ENCODE peak calls at places on chromosomes 1 and 21, in nine cellular contexts. One of them, this sample, is unnamed.

GRCh38 chr1:174051956-174052355 is 29.8 kb upstream of the RC3H1 start:
- DNase-seq in vagina: no peak
- DNase-seq in uterus: no peak
- DNase-seq in effector memory CD4-positive, alpha-beta T cell: no peak
- DNase-seq in GM23248: peak; percentile 73
- DNase-seq in mesenchymal stem cell: no peak
- DNase-seq in fibroblast of lung: peak; percentile 14
- DNase-seq in Panc1: no peak
- DNase-seq in right atrium auricular region: peak; percentile 69
- DNase-seq in this sample: peak; percentile 57

GRCh38 chr21:45541221-45542039 is 810 bp downstream of the SLC19A1 start:
- DNase-seq in vagina: peak; percentile 94
- DNase-seq in uterus: peak; percentile 72
- DNase-seq in effector memory CD4-positive, alpha-beta T cell: peak; percentile 66
- DNase-seq in GM23248: peak; percentile 74
- DNase-seq in mesenchymal stem cell: peak; percentile 45
- DNase-seq in fibroblast of lung: peak; percentile 49
- DNase-seq in Panc1: no peak
- DNase-seq in right atrium auricular region: peak; percentile 81
- DNase-seq in this sample: peak; percentile 84

GRCh38 chr1:195516036-195516435 is 1092.2 kb downstream of the KCNT2 start:
- DNase-seq in vagina: no peak
- DNase-seq in uterus: no peak
- DNase-seq in effector memory CD4-positive, alpha-beta T cell: no peak
- DNase-seq in GM23248: peak; percentile 9
- DNase-seq in mesenchymal stem cell: no peak
- DNase-seq in fibroblast of lung: no peak
- DNase-seq in Panc1: no peak
- DNase-seq in right atrium auricular region: no peak
- DNase-seq in this sample: no peak

GRCh38 chr1:203338335-203339036 is 12.4 kb downstream of the FMOD start:
- DNase-seq in vagina: no peak
- DNase-seq in uterus: peak; percentile 68
- DNase-seq in effector memory CD4-positive, alpha-beta T cell: peak; percentile 33
- DNase-seq in GM23248: peak; percentile 72
- DNase-seq in mesenchymal stem cell: peak; percentile 72
- DNase-seq in fibroblast of lung: peak; percentile 75
- DNase-seq in Panc1: no peak
- DNase-seq in right atrium auricular region: peak; percentile 75
- DNase-seq in this sample: peak; percentile 67

GRCh38 chr1:159936284-159936904 is 9.0 kb downstream of the IGSF9 start:
- DNase-seq in vagina: no peak
- DNase-seq in uterus: peak; percentile 77
- DNase-seq in effector memory CD4-positive, alpha-beta T cell: peak; percentile 66
- DNase-seq in GM23248: peak; percentile 61
- DNase-seq in mesenchymal stem cell: peak; percentile 45
- DNase-seq in fibroblast of lung: peak; percentile 41
- DNase-seq in Panc1: peak; percentile 60
- DNase-seq in right atrium auricular region: peak; percentile 79
- DNase-seq in this sample: peak; percentile 77

GRCh38 chr1:25360596-25361581 is 22.8 kb downstream of the TMEM50A start:
- DNase-seq in vagina: no peak
- DNase-seq in uterus: no peak
- DNase-seq in effector memory CD4-positive, alpha-beta T cell: no peak
- DNase-seq in GM23248: peak; percentile 85
- DNase-seq in mesenchymal stem cell: peak; percentile 93
- DNase-seq in fibroblast of lung: peak; percentile 70
- DNase-seq in Panc1: no peak
- DNase-seq in right atrium auricular region: no peak
- DNase-seq in this sample: no peak

GRCh38 chr1:58251415-58252073 is 295.0 kb downstream of the OMA1 start:
- DNase-seq in vagina: no peak
- DNase-seq in uterus: no peak
- DNase-seq in effector memory CD4-positive, alpha-beta T cell: no peak
- DNase-seq in GM23248: peak; percentile 38
- DNase-seq in mesenchymal stem cell: no peak
- DNase-seq in fibroblast of lung: no peak
- DNase-seq in Panc1: no peak
- DNase-seq in right atrium auricular region: no peak
- DNase-seq in this sample: no peak

GRCh38 chr1:41497056-41497440 is 12.6 kb upstream of the EDN2 start:
- DNase-seq in vagina: no peak
- DNase-seq in uterus: no peak
- DNase-seq in effector memory CD4-positive, alpha-beta T cell: no peak
- DNase-seq in GM23248: no peak
- DNase-seq in mesenchymal stem cell: no peak
- DNase-seq in fibroblast of lung: no peak
- DNase-seq in Panc1: no peak
- DNase-seq in right atrium auricular region: no peak
- DNase-seq in this sample: peak; percentile 33

GRCh38 chr21:26709090-26709489 is 136.0 kb upstream of the CYYR1 start:
- DNase-seq in vagina: no peak
- DNase-seq in uterus: no peak
- DNase-seq in effector memory CD4-positive, alpha-beta T cell: no peak
- DNase-seq in GM23248: peak; percentile 73
- DNase-seq in mesenchymal stem cell: no peak
- DNase-seq in fibroblast of lung: no peak
- DNase-seq in Panc1: no peak
- DNase-seq in right atrium auricular region: no peak
- DNase-seq in this sample: no peak

GRCh38 chr1:19322481-19322880 is 10.4 kb downstream of the SLC66A1 start:
- DNase-seq in vagina: no peak
- DNase-seq in uterus: no peak
- DNase-seq in effector memory CD4-positive, alpha-beta T cell: no peak
- DNase-seq in GM23248: no peak
- DNase-seq in mesenchymal stem cell: no peak
- DNase-seq in fibroblast of lung: no peak
- DNase-seq in Panc1: no peak
- DNase-seq in right atrium auricular region: no peak
- DNase-seq in this sample: no peak

GRCh38 chr21:32702702-32703101 is 25.1 kb downstream of the SYNJ1 start:
- DNase-seq in vagina: no peak
- DNase-seq in uterus: no peak
- DNase-seq in effector memory CD4-positive, alpha-beta T cell: no peak
- DNase-seq in GM23248: peak; percentile 71
- DNase-seq in mesenchymal stem cell: peak; percentile 51
- DNase-seq in fibroblast of lung: peak; percentile 22
- DNase-seq in Panc1: no peak
- DNase-seq in right atrium auricular region: no peak
- DNase-seq in this sample: no peak

GRCh38 chr1:40627987-40628902 is 37.2 kb downstream of the RIMS3 start:
- DNase-seq in vagina: no peak
- DNase-seq in uterus: no peak
- DNase-seq in effector memory CD4-positive, alpha-beta T cell: no peak
- DNase-seq in GM23248: no peak
- DNase-seq in mesenchymal stem cell: no peak
- DNase-seq in fibroblast of lung: no peak
- DNase-seq in Panc1: no peak
- DNase-seq in right atrium auricular region: no peak
- DNase-seq in this sample: no peak

GRCh38 chr1:169091480-169091941 is 15.0 kb upstream of the ATP1B1 start:
- DNase-seq in vagina: no peak
- DNase-seq in uterus: no peak
- DNase-seq in effector memory CD4-positive, alpha-beta T cell: no peak
- DNase-seq in GM23248: peak; percentile 76
- DNase-seq in mesenchymal stem cell: peak; percentile 15
- DNase-seq in fibroblast of lung: no peak
- DNase-seq in Panc1: no peak
- DNase-seq in right atrium auricular region: no peak
- DNase-seq in this sample: no peak

GRCh38 chr1:6208723-6209660 is 3.1 kb downstream of the RNF207 start:
- DNase-seq in vagina: no peak
- DNase-seq in uterus: no peak
- DNase-seq in effector memory CD4-positive, alpha-beta T cell: no peak
- DNase-seq in GM23248: peak; percentile 83
- DNase-seq in mesenchymal stem cell: peak; percentile 62
- DNase-seq in fibroblast of lung: peak; percentile 50
- DNase-seq in Panc1: no peak
- DNase-seq in right atrium auricular region: no peak
- DNase-seq in this sample: peak; percentile 56

GRCh38 chr1:6210606-6211355 is 4.9 kb downstream of the RNF207 start:
- DNase-seq in vagina: no peak
- DNase-seq in uterus: no peak
- DNase-seq in effector memory CD4-positive, alpha-beta T cell: no peak
- DNase-seq in GM23248: no peak
- DNase-seq in mesenchymal stem cell: no peak
- DNase-seq in fibroblast of lung: no peak
- DNase-seq in Panc1: no peak
- DNase-seq in right atrium auricular region: no peak
- DNase-seq in this sample: no peak

GRCh38 chr1:6211731-6212130 is 5.8 kb downstream of the RNF207 start:
- DNase-seq in vagina: no peak
- DNase-seq in uterus: no peak
- DNase-seq in effector memory CD4-positive, alpha-beta T cell: no peak
- DNase-seq in GM23248: no peak
- DNase-seq in mesenchymal stem cell: no peak
- DNase-seq in fibroblast of lung: no peak
- DNase-seq in Panc1: no peak
- DNase-seq in right atrium auricular region: no peak
- DNase-seq in this sample: no peak

GRCh38 chr1:6207921-6208320 is 2.0 kb downstream of the RNF207 start:
- DNase-seq in vagina: no peak
- DNase-seq in uterus: no peak
- DNase-seq in effector memory CD4-positive, alpha-beta T cell: no peak
- DNase-seq in GM23248: no peak
- DNase-seq in mesenchymal stem cell: no peak
- DNase-seq in fibroblast of lung: no peak
- DNase-seq in Panc1: no peak
- DNase-seq in right atrium auricular region: no peak
- DNase-seq in this sample: no peak

DNA sequence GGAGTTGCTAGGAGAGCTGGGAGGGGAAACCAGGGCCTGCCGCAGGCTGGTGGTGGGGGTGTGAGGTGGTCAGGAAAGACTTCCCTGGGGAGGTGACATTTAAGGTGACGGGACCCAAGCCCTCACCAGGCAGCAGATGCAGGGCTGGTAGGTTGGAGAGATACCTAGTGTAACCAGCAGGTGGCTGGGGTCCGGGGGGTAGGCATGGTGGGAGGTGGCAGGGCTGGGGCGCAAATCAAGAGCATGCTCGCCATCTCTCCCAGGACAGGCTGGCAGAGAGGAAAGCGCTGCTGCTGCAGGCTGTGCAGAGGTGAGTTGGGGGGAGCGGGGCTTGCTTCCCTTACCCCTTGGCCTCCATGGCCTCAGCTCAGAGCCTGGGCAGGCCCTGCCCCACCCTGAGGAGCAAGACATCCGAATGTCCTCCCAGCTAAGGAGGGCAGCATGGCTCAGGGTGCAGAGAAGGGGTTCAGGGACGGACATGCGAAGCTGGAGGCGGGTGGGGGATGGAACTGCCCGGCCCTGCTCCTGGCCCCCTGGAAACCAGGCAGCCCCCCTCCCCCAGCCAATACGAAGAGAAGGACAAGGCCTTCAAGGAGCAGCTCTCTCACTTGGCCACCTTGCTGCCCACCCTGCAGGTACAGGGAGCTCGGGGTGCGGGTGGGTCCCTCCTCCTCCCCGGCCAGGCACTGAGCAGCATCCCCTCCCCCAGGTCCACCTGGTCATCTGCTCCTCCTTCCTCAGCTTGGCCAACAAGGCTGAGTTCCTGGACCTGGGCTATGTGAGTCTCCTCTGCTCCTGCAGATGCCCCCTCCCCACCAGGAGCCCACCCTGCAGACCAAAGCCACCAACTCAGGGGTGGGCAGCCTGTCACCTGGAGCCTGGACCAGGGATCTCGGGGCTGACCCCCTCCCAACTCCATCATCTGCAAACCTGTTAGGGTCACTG is 4.0 kb downstream of the RNF207 start:
- DNase-seq in vagina: no peak
- DNase-seq in uterus: no peak
- DNase-seq in effector memory CD4-positive, alpha-beta T cell: no peak
- DNase-seq in GM23248: no peak
- DNase-seq in mesenchymal stem cell: no peak
- DNase-seq in fibroblast of lung: no peak
- DNase-seq in Panc1: no peak
- DNase-seq in right atrium auricular region: no peak
- DNase-seq in this sample: no peak
- H3K27me3 ChIP-seq in vagina: no peaks in the 10 kb centered on the region
- H3K27me3 ChIP-seq in uterus: no peaks in the 10 kb centered on the region
- H3K27me3 ChIP-seq in effector memory CD4-positive, alpha-beta T cell: peaks cover 4% of the 10 kb centered on the region
- H3K27me3 ChIP-seq in GM23248: no peaks in the 10 kb centered on the region
- H3K27me3 ChIP-seq in mesenchymal stem cell: peaks cover 19% of the 10 kb centered on the region
- H3K27me3 ChIP-seq in fibroblast of lung: no peaks in the 10 kb centered on the region
- H3K27me3 ChIP-seq in Panc1: no peaks in the 10 kb centered on the region
- H3K27me3 ChIP-seq in right atrium auricular region: no peaks in the 10 kb centered on the region
- H3K27me3 ChIP-seq in this sample: no peaks in the 10 kb centered on the region

GRCh38 chr1:53467391-53467790 is 8.2 kb downstream of the DMRTB1 start:
- DNase-seq in vagina: peak; percentile 2
- DNase-seq in uterus: no peak
- DNase-seq in effector memory CD4-positive, alpha-beta T cell: no peak
- DNase-seq in GM23248: no peak
- DNase-seq in mesenchymal stem cell: no peak
- DNase-seq in fibroblast of lung: no peak
- DNase-seq in Panc1: no peak
- DNase-seq in right atrium auricular region: no peak
- DNase-seq in this sample: no peak
- H3K9me3 ChIP-seq in vagina: no peaks in the 10 kb centered on the region
- H3K9me3 ChIP-seq in uterus: no peaks in the 10 kb centered on the region
- H3K9me3 ChIP-seq in effector memory CD4-positive, alpha-beta T cell: no peaks in the 10 kb centered on the region
- H3K9me3 ChIP-seq in GM23248: no peaks in the 10 kb centered on the region
- H3K9me3 ChIP-seq in mesenchymal stem cell: no peaks in the 10 kb centered on the region
- H3K9me3 ChIP-seq in fibroblast of lung: no peaks in the 10 kb centered on the region
- H3K9me3 ChIP-seq in Panc1: no peaks in the 10 kb centered on the region
- H3K9me3 ChIP-seq in right atrium auricular region: no peaks in the 10 kb centered on the region
- H3K9me3 ChIP-seq in this sample: no peaks in the 10 kb centered on the region

GRCh38 chr1:85049735-85050166 is 1.5 kb upstream of the MCOLN3 start:
- DNase-seq in vagina: no peak
- DNase-seq in uterus: no peak
- DNase-seq in effector memory CD4-positive, alpha-beta T cell: no peak
- DNase-seq in GM23248: no peak
- DNase-seq in mesenchymal stem cell: no peak
- DNase-seq in fibroblast of lung: no peak
- DNase-seq in Panc1: no peak
- DNase-seq in right atrium auricular region: no peak
- DNase-seq in this sample: no peak

GRCh38 chr1:85047144-85047471 is 1.2 kb downstream of the MCOLN3 start:
- DNase-seq in vagina: no peak
- DNase-seq in uterus: no peak
- DNase-seq in effector memory CD4-positive, alpha-beta T cell: no peak
- DNase-seq in GM23248: no peak
- DNase-seq in mesenchymal stem cell: no peak
- DNase-seq in fibroblast of lung: no peak
- DNase-seq in Panc1: no peak
- DNase-seq in right atrium auricular region: no peak
- DNase-seq in this sample: no peak

GRCh38 chr1:85047472-85048295 is 616 bp downstream of the MCOLN3 start:
- DNase-seq in vagina: no peak
- DNase-seq in uterus: peak; percentile 17
- DNase-seq in effector memory CD4-positive, alpha-beta T cell: no peak
- DNase-seq in GM23248: peak; percentile 54
- DNase-seq in mesenchymal stem cell: peak; percentile 22
- DNase-seq in fibroblast of lung: no peak
- DNase-seq in Panc1: no peak
- DNase-seq in right atrium auricular region: no peak
- DNase-seq in this sample: no peak

GRCh38 chr1:85048296-85049064 is at the start of gene MCOLN3:
- DNase-seq in vagina: no peak
- DNase-seq in uterus: peak; percentile 57
- DNase-seq in effector memory CD4-positive, alpha-beta T cell: no peak
- DNase-seq in GM23248: peak; percentile 61
- DNase-seq in mesenchymal stem cell: peak; percentile 22
- DNase-seq in fibroblast of lung: no peak
- DNase-seq in Panc1: no peak
- DNase-seq in right atrium auricular region: no peak
- DNase-seq in this sample: peak; percentile 48
- H3K27me3 ChIP-seq in vagina: peaks cover 6% of the 10 kb centered on the region
- H3K27me3 ChIP-seq in uterus: peaks cover 18% of the 10 kb centered on the region
- H3K27me3 ChIP-seq in effector memory CD4-positive, alpha-beta T cell: peaks cover 19% of the 10 kb centered on the region
- H3K27me3 ChIP-seq in GM23248: peaks cover 33% of the 10 kb centered on the region
- H3K27me3 ChIP-seq in mesenchymal stem cell: peaks cover 53% of the 10 kb centered on the region
- H3K27me3 ChIP-seq in fibroblast of lung: peaks cover 24% of the 10 kb centered on the region
- H3K27me3 ChIP-seq in Panc1: peaks cover 36% of the 10 kb centered on the region
- H3K27me3 ChIP-seq in right atrium auricular region: peaks cover 3% of the 10 kb centered on the region
- H3K27me3 ChIP-seq in this sample: peaks cover 15% of the 10 kb centered on the region

GRCh38 chr1:3011127-3011526 is 10.1 kb upstream of the ACTRT2 start:
- DNase-seq in vagina: no peak
- DNase-seq in uterus: no peak
- DNase-seq in effector memory CD4-positive, alpha-beta T cell: no peak
- DNase-seq in GM23248: no peak
- DNase-seq in mesenchymal stem cell: no peak
- DNase-seq in fibroblast of lung: no peak
- DNase-seq in Panc1: no peak
- DNase-seq in right atrium auricular region: no peak
- DNase-seq in this sample: no peak
- H3K9me3 ChIP-seq in vagina: no peaks in the 10 kb centered on the region
- H3K9me3 ChIP-seq in uterus: peaks cover 6% of the 10 kb centered on the region
- H3K9me3 ChIP-seq in effector memory CD4-positive, alpha-beta T cell: no peaks in the 10 kb centered on the region
- H3K9me3 ChIP-seq in GM23248: no peaks in the 10 kb centered on the region
- H3K9me3 ChIP-seq in mesenchymal stem cell: peaks cover 25% of the 10 kb centered on the region
- H3K9me3 ChIP-seq in fibroblast of lung: no peaks in the 10 kb centered on the region
- H3K9me3 ChIP-seq in Panc1: peaks cover 5% of the 10 kb centered on the region
- H3K9me3 ChIP-seq in right atrium auricular region: peaks cover 4% of the 10 kb centered on the region
- H3K9me3 ChIP-seq in this sample: no peaks in the 10 kb centered on the region

This sample was measured in psoas muscle.